ENCODE peak calls at places on chromosomes 3 and 15, in six cellular contexts. One of them, this sample, is unnamed.

GRCh38 chr3:37890522-37890921 is 28.8 kb downstream of the CTDSPL start:
- DNase-seq in GM23338: no peak
- DNase-seq in smooth muscle cell of the brain vasculature: no peak
- DNase-seq in activated T-cell treated with anti-CD3 and anti-CD28 coated beads, Interleukin-2, amount 50 U/mL, for 48 hours: no peak
- DNase-seq in RWPE1: no peak
- DNase-seq in A172: no peak
- DNase-seq in this sample: no peak

GRCh38 chr3:127161973-127162579 is 30.9 kb upstream of the PRR23E start:
- DNase-seq in GM23338: no peak
- DNase-seq in smooth muscle cell of the brain vasculature: no peak
- DNase-seq in activated T-cell treated with anti-CD3 and anti-CD28 coated beads, Interleukin-2, amount 50 U/mL, for 48 hours: no peak
- DNase-seq in RWPE1: no peak
- DNase-seq in A172: no peak
- DNase-seq in this sample: no peak

GRCh38 chr15:57676578-57676977 is 29.9 kb upstream of the POLR2M start:
- DNase-seq in GM23338: no peak
- DNase-seq in smooth muscle cell of the brain vasculature: no peak
- DNase-seq in activated T-cell treated with anti-CD3 and anti-CD28 coated beads, Interleukin-2, amount 50 U/mL, for 48 hours: no peak
- DNase-seq in RWPE1: no peak
- DNase-seq in A172: no peak
- DNase-seq in this sample: no peak

GRCh38 chr3:46971151-46971550 is 5.4 kb downstream of the CCDC12 start:
- DNase-seq in GM23338: no peak
- DNase-seq in smooth muscle cell of the brain vasculature: no peak
- DNase-seq in activated T-cell treated with anti-CD3 and anti-CD28 coated beads, Interleukin-2, amount 50 U/mL, for 48 hours: no peak
- DNase-seq in RWPE1: no peak
- DNase-seq in A172: no peak
- DNase-seq in this sample: no peak

GRCh38 chr3:155281892-155282291 is 11.6 kb downstream of the STRIT1 start:
- DNase-seq in GM23338: peak; percentile 71
- DNase-seq in smooth muscle cell of the brain vasculature: no peak
- DNase-seq in activated T-cell treated with anti-CD3 and anti-CD28 coated beads, Interleukin-2, amount 50 U/mL, for 48 hours: no peak
- DNase-seq in RWPE1: no peak
- DNase-seq in A172: no peak
- DNase-seq in this sample: no peak

GRCh38 chr3:167253037-167253436 is 127.1 kb downstream of the ZBBX start:
- DNase-seq in GM23338: no peak
- DNase-seq in smooth muscle cell of the brain vasculature: no peak
- DNase-seq in activated T-cell treated with anti-CD3 and anti-CD28 coated beads, Interleukin-2, amount 50 U/mL, for 48 hours: no peak
- DNase-seq in RWPE1: no peak
- DNase-seq in A172: no peak
- DNase-seq in this sample: no peak

GRCh38 chr3:50491023-50491422 is 12.4 kb downstream of the CACNA2D2 start:
- DNase-seq in GM23338: no peak
- DNase-seq in smooth muscle cell of the brain vasculature: no peak
- DNase-seq in activated T-cell treated with anti-CD3 and anti-CD28 coated beads, Interleukin-2, amount 50 U/mL, for 48 hours: no peak
- DNase-seq in RWPE1: no peak
- DNase-seq in A172: no peak
- DNase-seq in this sample: no peak

GRCh38 chr15:85813234-85813633 is 18.5 kb upstream of the KLHL25 start:
- DNase-seq in GM23338: no peak
- DNase-seq in smooth muscle cell of the brain vasculature: no peak
- DNase-seq in activated T-cell treated with anti-CD3 and anti-CD28 coated beads, Interleukin-2, amount 50 U/mL, for 48 hours: no peak
- DNase-seq in RWPE1: no peak
- DNase-seq in A172: no peak
- DNase-seq in this sample: no peak